ENCODE peak calls at places on chromosomes 7 and 10, in four cellular contexts. U is SK-N-SH, L is stomach, R is transverse colon. J is an unnamed sample.

GRCh38 chr10:32379314-32379949 is 32.5 kb upstream of the EPC1 start:
- DNase-seq in U (peak; percentile 49), L (no peak), R (no peak), J (peak; percentile 30)

GRCh38 chr7:1678070-1678543 is 8.0 kb downstream of the ELFN1 start:
- DNase-seq in U (no peak), L (peak; percentile 16), R (no peak), J (no peak)

GRCh38 chr7:6259257-6259656 is 13.2 kb downstream of the CYTH3 start:
- DNase-seq in U (no peak), L (no peak), R (no peak), J (no peak)

GRCh38 chr10:131898061-131898460 is 2.7 kb upstream of the PPP2R2D start:
- DNase-seq in U (no peak), L (no peak), R (no peak), J (no peak)

GRCh38 chr7:129160161-129160911 is 15.8 kb downstream of the TSPAN33 start:
- DNase-seq in U (peak; percentile 85), L (no peak), R (no peak), J (no peak)

GRCh38 chr7:14233026-14233897 is 243.8 kb upstream of the ETV1 start:
- DNase-seq in U (no peak), L (no peak), R (no peak), J (no peak)

GRCh38 chr10:112985701-112986510 is 35.9 kb downstream of the TCF7L2 start:
- DNase-seq in U (no peak), L (no peak), R (no peak), J (no peak)

GRCh38 chr10:69232736-69233135 is 12.6 kb downstream of the HKDC1 start:
- DNase-seq in U (no peak), L (no peak), R (peak; percentile 70), J (no peak)

GRCh38 chr10:47031953-47032465 is 120.8 kb downstream of the PTPN20 start:
- DNase-seq in U (no peak), L (no peak), R (peak; percentile 9), J (no peak)

GRCh38 chr10:98957801-98958200 is 277.9 kb downstream of the HPSE2 start:
- DNase-seq in U (no peak), L (no peak), R (no peak), J (no peak)

GRCh38 chr10:131074682-131075081 is 236.8 kb downstream of the TCERG1L start:
- DNase-seq in U (no peak), L (no peak), R (no peak), J (no peak)

GRCh38 chr7:47371733-47372368 is 210.1 kb downstream of the TNS3 start:
- DNase-seq in U (peak; percentile 83), L (peak; percentile 94), R (peak; percentile 92), J (peak; percentile 76)

GRCh38 chr7:157516911-157517781 is 180.3 kb downstream of the DNAJB6 start:
- DNase-seq in U (no peak), L (peak; percentile 22), R (no peak), J (no peak)

GRCh38 chr7:1109581-1110310 is 21.8 kb downstream of the GPER1 start:
- DNase-seq in U (no peak), L (no peak), R (no peak), J (no peak)

GRCh38 chr7:131610007-131610406 is 53.6 kb upstream of the PODXL start:
- DNase-seq in U (no peak), L (no peak), R (no peak), J (no peak)

GRCh38 chr7:131606346-131607290 is 50.2 kb upstream of the PODXL start:
- DNase-seq in U (no peak), L (no peak), R (no peak), J (peak; percentile 54)

GRCh38 chr7:131605280-131605878 is 49.0 kb upstream of the PODXL start:
- DNase-seq in U (no peak), L (no peak), R (no peak), J (no peak)

GRCh38 chr7:131608112-131608498 is 51.7 kb upstream of the PODXL start:
- DNase-seq in U (no peak), L (no peak), R (no peak), J (no peak)

GRCh38 chr7:131607291-131608111 is 51.1 kb upstream of the PODXL start:
- DNase-seq in U (no peak), L (no peak), R (no peak), J (no peak)
- H3K27ac ChIP-seq in U (no peak overlapping the region), L (no peak overlapping the region), R (no peak overlapping the region), J (no peak overlapping the region)

DNA sequence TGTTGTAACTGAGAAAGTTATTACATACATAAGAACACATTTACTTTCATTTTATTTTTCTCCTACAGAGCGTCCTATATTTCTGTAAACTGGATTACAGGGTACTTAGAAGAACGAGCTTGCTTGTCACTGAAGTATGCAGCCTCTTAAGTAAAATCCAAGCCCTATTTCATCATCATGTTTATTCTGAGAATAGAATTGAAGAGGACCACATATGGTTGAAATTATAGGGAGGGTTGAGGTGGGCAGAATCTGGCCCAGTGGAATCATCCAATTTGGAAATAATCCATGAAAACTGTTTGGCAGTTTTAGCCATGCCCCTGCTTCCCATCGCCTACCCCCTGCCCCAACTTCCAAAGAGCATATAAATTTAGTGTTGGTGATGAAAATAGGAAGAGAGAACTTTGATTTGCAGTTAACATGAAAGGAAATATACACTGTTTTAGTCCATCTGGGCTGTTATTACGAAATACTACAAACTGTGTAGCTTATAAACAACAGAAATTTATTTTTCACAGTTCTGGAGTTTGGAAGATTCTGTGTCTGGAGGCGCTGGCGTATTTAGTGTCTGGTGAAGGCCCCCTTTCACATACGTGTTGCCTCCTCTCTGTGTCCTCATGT is 150.4 kb downstream of the PRKG1 start:
- DNase-seq in U (no peak), L (no peak), R (no peak), J (no peak)
- H3K4me3 ChIP-seq in U (peak overlapping the region; percentile 27), L (no peak overlapping the region), R (no peak overlapping the region), J (no peak overlapping the region)

GRCh38 chr7:36155811-36156361 is 2.8 kb downstream of the EEPD1 start:
- DNase-seq in U (peak; percentile 54), L (peak; percentile 67), R (peak; percentile 47), J (peak; percentile 43)

GRCh38 chr7:36152756-36153570 is at the start of gene EEPD1:
- DNase-seq in U (peak; percentile 99), L (peak; percentile 100), R (peak; percentile 100), J (peak; percentile 100)

GRCh38 chr7:36153571-36154097 is 580 bp downstream of the EEPD1 start:
- DNase-seq in U (no peak), L (no peak), R (no peak), J (peak; percentile 19)

GRCh38 chr7:36151921-36152755 is 916 bp upstream of the EEPD1 start:
- DNase-seq in U (no peak), L (no peak), R (no peak), J (no peak)

GRCh38 chr7:36154255-36155212 is 1.5 kb downstream of the EEPD1 start:
- DNase-seq in U (no peak), L (no peak), R (no peak), J (no peak)
- TF ChIP-seq POLR2AphosphoS5 in U (no peak), L (no peak), R (no peak), J (no peak)

DNA sequence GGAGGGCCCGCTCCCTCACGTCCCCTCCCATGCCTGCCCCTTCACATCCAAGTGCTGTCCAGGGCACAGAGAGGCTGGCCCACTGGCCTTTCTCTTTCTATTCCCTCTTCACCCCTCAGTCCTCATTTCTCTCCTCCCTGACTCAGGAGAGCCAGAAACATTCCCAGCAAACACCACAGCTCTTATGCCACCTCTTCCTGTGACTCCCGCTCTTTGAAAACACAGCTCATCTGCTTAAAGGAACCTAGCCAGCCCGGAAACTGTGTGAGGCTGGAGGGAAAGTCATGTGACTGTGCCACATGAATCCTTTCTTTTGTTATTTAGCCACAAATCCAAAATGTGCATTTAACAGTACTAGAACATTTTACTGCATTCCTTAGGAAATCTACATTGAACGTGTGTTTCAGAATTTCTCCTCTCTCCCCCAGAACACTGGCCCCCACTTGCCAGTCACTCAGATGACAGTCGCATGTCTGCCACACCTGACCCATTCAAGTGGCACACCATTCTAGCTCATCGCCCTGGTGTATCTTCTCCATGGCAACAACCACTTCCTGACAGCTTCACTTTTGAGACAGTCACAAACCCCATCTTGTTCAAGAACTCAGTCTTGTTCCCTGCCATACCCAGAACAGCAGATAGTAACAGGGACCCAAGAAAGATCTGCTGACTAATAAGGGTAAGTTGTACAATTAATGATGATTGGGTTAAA is 42.8 kb downstream of the GRB10 start:
- DNase-seq in U (no peak), L (no peak), R (no peak), J (no peak)
- H3K27ac ChIP-seq in U (no peak overlapping the region), L (no peak overlapping the region), R (no peak overlapping the region), J (no peak overlapping the region)

DNA sequence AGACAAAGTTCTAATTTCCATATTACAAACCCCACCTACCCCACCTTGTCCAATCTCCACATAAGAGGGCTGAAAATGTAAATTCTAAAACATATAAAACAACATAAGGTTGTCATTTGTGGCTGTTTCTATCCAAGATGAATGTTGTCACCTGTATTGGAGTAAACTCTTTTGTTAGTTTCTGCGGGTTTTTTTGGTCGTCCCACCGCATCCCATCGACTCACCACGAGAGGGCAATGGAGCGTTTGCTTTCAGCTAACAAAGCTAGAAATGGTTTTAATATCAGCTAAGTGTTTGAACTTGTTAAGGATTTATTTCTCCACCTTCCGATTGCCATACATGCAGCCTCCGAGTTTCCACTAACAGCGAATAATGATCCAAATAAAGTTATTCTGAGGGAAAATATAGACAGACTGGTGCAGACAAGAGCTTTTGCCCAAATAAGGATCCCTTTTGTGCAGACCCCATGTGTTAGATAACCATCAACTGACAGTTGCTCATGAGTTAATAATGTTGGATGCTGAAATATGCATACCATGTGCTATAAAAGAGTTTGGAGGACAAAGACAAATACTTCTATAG is 137.2 kb downstream of the ARID5B start:
- DNase-seq in U (peak; percentile 62), L (peak; percentile 76), R (peak; percentile 85), J (peak; percentile 70)
- H3K4me3 ChIP-seq in U (peak overlapping the region; percentile 17), L (no peak overlapping the region), R (peak overlapping the region; percentile 5), J (no peak overlapping the region)

GRCh38 chr10:82396886-82397285 is 521.9 kb downstream of the NRG3 start:
- DNase-seq in U (no peak), L (no peak), R (no peak), J (no peak)

GRCh38 chr10:82394987-82395386 is 520.0 kb downstream of the NRG3 start:
- DNase-seq in U (no peak), L (no peak), R (no peak), J (no peak)

GRCh38 chr10:82399850-82400249 is 524.9 kb downstream of the NRG3 start:
- DNase-seq in U (no peak), L (no peak), R (no peak), J (no peak)

GRCh38 chr10:82394122-82394521 is 519.1 kb downstream of the NRG3 start:
- DNase-seq in U (peak; percentile 27), L (peak; percentile 61), R (no peak), J (peak; percentile 55)

GRCh38 chr10:82397859-82398258 is 522.9 kb downstream of the NRG3 start:
- DNase-seq in U (no peak), L (no peak), R (no peak), J (no peak)
- TF ChIP-seq POLR2AphosphoS5 in U (no peak), L (no peak), R (no peak), J (no peak)